ENCODE peak calls at places on chromosomes 13 and 19, in nine cellular contexts. N is HEK293T, J is A172, F is body of pancreas, U is T-helper 1 cell, Y is amygdala, H is SK-N-MC, O is kidney, D is tibial artery. B is an unnamed sample.

GRCh38 chr19:32203161-32203560 is 142.2 kb upstream of the ZNF507 start:
- DNase-seq in U (no peak), J (no peak), D (peak; percentile 33), H (no peak), F (no peak), O (no peak), Y (no peak), N (peak; percentile 2), B (no peak)

GRCh38 chr19:4976412-4977298 is 7.7 kb downstream of the KDM4B start:
- DNase-seq in J (peak; percentile 66), U (no peak), Y (no peak), F (peak; percentile 82), O (peak; percentile 92), N (peak; percentile 66), D (peak; percentile 91), H (no peak), B (peak; percentile 80)

GRCh38 chr13:30681489-30682242 is 53.7 kb upstream of the ALOX5AP start:
- DNase-seq in D (no peak), F (no peak), U (no peak), H (no peak), N (no peak), J (peak; percentile 2), O (no peak), Y (no peak), B (no peak)

GRCh38 chr19:5205388-5205787 is 135.2 kb downstream of the PTPRS start:
- DNase-seq in Y (no peak), O (no peak), D (no peak), H (no peak), J (no peak), F (no peak), U (no peak), N (no peak), B (no peak)

GRCh38 chr19:48473161-48473966 is 4.2 kb downstream of the CYTH2 start:
- DNase-seq in D (no peak), N (no peak), H (no peak), J (no peak), O (no peak), F (peak; percentile 54), Y (no peak), U (no peak), B (no peak)

GRCh38 chr13:95858286-95859075 is 181.5 kb downstream of the DNAJC3 start:
- DNase-seq in F (no peak), U (no peak), D (no peak), Y (no peak), N (no peak), O (no peak), H (no peak), J (no peak), B (no peak)

GRCh38 chr19:58558066-58558622 is at the start of gene UBE2M:
- DNase-seq in U (peak; percentile 55), O (peak; percentile 93), D (peak; percentile 85), Y (no peak), J (peak; percentile 36), H (no peak), F (peak; percentile 73), N (no peak), B (no peak)

GRCh38 chr19:54345938-54346386 is 7.0 kb upstream of the LILRA4 start:
- DNase-seq in O (no peak), J (no peak), D (peak; percentile 63), F (peak; percentile 18), U (no peak), N (no peak), Y (no peak), H (no peak), B (no peak)

GRCh38 chr13:49731766-49732165 is 40.5 kb upstream of the EBPL start:
- DNase-seq in N (no peak), U (no peak), F (no peak), H (no peak), O (no peak), Y (no peak), J (peak; percentile 33), D (no peak), B (no peak)

GRCh38 chr13:104024416-104025170 is 958.4 kb upstream of the SLC10A2 start:
- DNase-seq in F (no peak), O (no peak), J (no peak), Y (no peak), U (no peak), H (no peak), D (no peak), N (no peak), B (no peak)

GRCh38 chr19:13492128-13492527 is 14.2 kb downstream of the CACNA1A start:
- DNase-seq in U (no peak), J (peak; percentile 13), O (no peak), N (no peak), Y (no peak), D (no peak), H (no peak), F (no peak), B (no peak)

GRCh38 chr13:50015263-50015662 is at the start of gene KCNRG:
- DNase-seq in U (no peak), J (no peak), F (no peak), N (no peak), D (no peak), O (no peak), H (no peak), Y (no peak), B (no peak)

GRCh38 chr19:40908981-40909380 is 26.9 kb upstream of the CYP2A7 start:
- DNase-seq in J (no peak), Y (no peak), D (no peak), F (no peak), O (no peak), U (peak; percentile 25), H (no peak), N (no peak), B (peak; percentile 16)

GRCh38 chr19:13101590-13102415 is 855 bp downstream of the LYL1 start:
- DNase-seq in N (no peak), U (no peak), D (no peak), F (no peak), Y (no peak), O (no peak), H (no peak), J (no peak), B (no peak)

GRCh38 chr19:39342647-39343305 is 555 bp downstream of the SAMD4B start:
- DNase-seq in D (peak; percentile 73), J (no peak), U (no peak), Y (no peak), F (no peak), H (no peak), N (no peak), O (peak; percentile 84), B (no peak)

GRCh38 chr13:30340367-30341184 is 33.2 kb upstream of the KATNAL1 start:
- DNase-seq in D (peak; percentile 91), U (no peak), O (peak; percentile 93), N (no peak), J (peak; percentile 55), F (peak; percentile 53), H (no peak), Y (no peak), B (peak; percentile 6)

GRCh38 chr19:55197531-55197930 is 11.8 kb downstream of the PTPRH start:
- DNase-seq in H (no peak), U (no peak), Y (no peak), O (no peak), N (peak; percentile 59), D (no peak), F (no peak), J (no peak), B (no peak)

GRCh38 chr13:95145587-95145986 is 155.7 kb downstream of the ABCC4 start:
- DNase-seq in U (no peak), D (no peak), J (no peak), Y (no peak), H (no peak), O (no peak), N (no peak), F (no peak), B (no peak)

GRCh38 chr19:44943801-44944249 is 1.8 kb downstream of the APOC4 start:
- DNase-seq in N (no peak), O (no peak), H (no peak), D (peak; percentile 76), F (peak; percentile 75), Y (no peak), U (no peak), J (no peak), B (no peak)

GRCh38 chr13:107379398-107380155 is 811.6 kb upstream of the ARGLU1 start:
- DNase-seq in Y (no peak), N (no peak), O (no peak), D (no peak), U (no peak), J (no peak), H (no peak), F (no peak), B (no peak)

GRCh38 chr19:1468274-1469199 is 10.5 kb downstream of the C19orf25 start:
- DNase-seq in F (no peak), N (no peak), U (no peak), J (no peak), Y (no peak), O (peak; percentile 80), H (no peak), D (no peak), B (no peak)

GRCh38 chr13:44365899-44366298 is 7.7 kb upstream of the SERP2 start:
- DNase-seq in Y (no peak), U (no peak), N (no peak), F (no peak), J (no peak), O (no peak), D (no peak), H (no peak), B (no peak)

GRCh38 chr19:58305932-58306323 is 751 bp downstream of the ERVK3-1 start:
- DNase-seq in J (no peak), F (no peak), D (no peak), Y (no peak), U (no peak), H (no peak), N (no peak), O (no peak), B (no peak)

GRCh38 chr13:23949736-23950135 is 52.4 kb upstream of the C1QTNF9B start:
- DNase-seq in O (no peak), H (no peak), F (no peak), Y (no peak), D (no peak), U (no peak), J (no peak), N (no peak), B (no peak)

GRCh38 chr13:51910508-51910907 is 48.7 kb downstream of the CCDC70 start:
- DNase-seq in J (no peak), H (no peak), F (no peak), Y (no peak), N (no peak), D (no peak), U (no peak), O (no peak), B (no peak)

GRCh38 chr13:50762969-50763568 is 80.4 kb downstream of the DLEU7 start:
- DNase-seq in U (no peak), N (no peak), Y (no peak), F (no peak), H (no peak), O (no peak), D (no peak), J (no peak), B (no peak)

GRCh38 chr19:6800991-6801396 is 28.5 kb downstream of the VAV1 start:
- DNase-seq in H (no peak), F (no peak), N (no peak), D (no peak), U (no peak), Y (no peak), O (no peak), J (peak; percentile 70), B (no peak)

GRCh38 chr19:36060430-36060829 is 5.7 kb downstream of the WDR62 start:
- DNase-seq in N (peak; percentile 62), D (no peak), O (no peak), F (peak; percentile 16), Y (peak; percentile 39), J (peak; percentile 51), U (no peak), H (no peak), B (peak; percentile 34)

GRCh38 chr19:50231821-50232220 is 28.4 kb downstream of the MYH14 start:
- DNase-seq in Y (no peak), U (no peak), J (no peak), D (no peak), N (no peak), H (no peak), F (no peak), O (no peak), B (no peak)